ENCODE peak calls at places on chromosomes 4 and X, in four cellular contexts. One of them, this sample, is unnamed. For H3K36me3, the result is how much of the 10 kb centered on the place peaks cover.

GRCh38 chr4:7059673-7060072 is 8.2 kb downstream of the GRPEL1 start:
- DNase-seq in thyroid gland: no peak
- DNase-seq in lower lobe of right lung: no peak
- DNase-seq in CD4-positive, CD25-positive, alpha-beta regulatory T cell: no peak
- DNase-seq in this sample: no peak

GRCh38 chr4:71367546-71367945 is 28.7 kb downstream of the SLC4A4 start:
- DNase-seq in CD4-positive, CD25-positive, alpha-beta regulatory T cell: no peak
- DNase-seq in lower lobe of right lung: no peak
- DNase-seq in thyroid gland: no peak
- DNase-seq in this sample: no peak

GRCh38 chr4:174275101-174275500 is 8.4 kb downstream of the FBXO8 start:
- DNase-seq in thyroid gland: no peak
- DNase-seq in lower lobe of right lung: no peak
- DNase-seq in CD4-positive, CD25-positive, alpha-beta regulatory T cell: no peak
- DNase-seq in this sample: no peak

GRCh38 chrX:31036895-31037294 is 34.9 kb downstream of the FTHL17 start:
- DNase-seq in lower lobe of right lung: peak
- DNase-seq in CD4-positive, CD25-positive, alpha-beta regulatory T cell: no peak
- DNase-seq in thyroid gland: peak
- DNase-seq in this sample: no peak

GRCh38 chrX:16804923-16805464 is 18.7 kb downstream of the TXLNG start:
- DNase-seq in lower lobe of right lung: no peak
- DNase-seq in thyroid gland: no peak
- DNase-seq in CD4-positive, CD25-positive, alpha-beta regulatory T cell: no peak
- DNase-seq in this sample: no peak

GRCh38 chrX:69305333-69306062 is 140.2 kb upstream of the PJA1 start:
- DNase-seq in lower lobe of right lung: no peak
- DNase-seq in thyroid gland: peak
- DNase-seq in CD4-positive, CD25-positive, alpha-beta regulatory T cell: no peak
- DNase-seq in this sample: no peak

GRCh38 chrX:53093177-53093655 is 726 bp upstream of the KANTR start:
- DNase-seq in lower lobe of right lung: peak
- DNase-seq in CD4-positive, CD25-positive, alpha-beta regulatory T cell: peak
- DNase-seq in thyroid gland: peak
- DNase-seq in this sample: peak

GRCh38 chrX:68671221-68671620 is 23.8 kb downstream of the STARD8 start:
- DNase-seq in thyroid gland: no peak
- DNase-seq in lower lobe of right lung: no peak
- DNase-seq in CD4-positive, CD25-positive, alpha-beta regulatory T cell: no peak
- DNase-seq in this sample: no peak

GRCh38 chr4:42965326-42965725 is 72.8 kb downstream of the GRXCR1 start:
- DNase-seq in thyroid gland: peak
- DNase-seq in lower lobe of right lung: no peak
- DNase-seq in CD4-positive, CD25-positive, alpha-beta regulatory T cell: no peak
- DNase-seq in this sample: no peak

GRCh38 chr4:108342325-108342986 is 173.7 kb upstream of the LEF1 start:
- DNase-seq in thyroid gland: no peak
- DNase-seq in CD4-positive, CD25-positive, alpha-beta regulatory T cell: no peak
- DNase-seq in lower lobe of right lung: no peak
- DNase-seq in this sample: no peak

GRCh38 chr4:40200881-40201797 is 4.3 kb downstream of the RHOH start:
- DNase-seq in CD4-positive, CD25-positive, alpha-beta regulatory T cell: no peak
- DNase-seq in thyroid gland: no peak
- DNase-seq in lower lobe of right lung: no peak
- DNase-seq in this sample: peak
- H3K4me3 ChIP-seq in CD4-positive, CD25-positive, alpha-beta regulatory T cell: peak
- H3K4me3 ChIP-seq in thyroid gland: no peak
- H3K4me3 ChIP-seq in lower lobe of right lung: peak
- H3K4me3 ChIP-seq in this sample: peak

GRCh38 chr4:39910064-39910463 is 67.6 kb downstream of the PDS5A start:
- DNase-seq in thyroid gland: no peak
- DNase-seq in CD4-positive, CD25-positive, alpha-beta regulatory T cell: no peak
- DNase-seq in lower lobe of right lung: no peak
- DNase-seq in this sample: no peak
- H3K36me3 ChIP-seq in thyroid gland: under half
- H3K36me3 ChIP-seq in CD4-positive, CD25-positive, alpha-beta regulatory T cell: half or more
- H3K36me3 ChIP-seq in lower lobe of right lung: half or more
- H3K36me3 ChIP-seq in this sample: under half

DNA sequence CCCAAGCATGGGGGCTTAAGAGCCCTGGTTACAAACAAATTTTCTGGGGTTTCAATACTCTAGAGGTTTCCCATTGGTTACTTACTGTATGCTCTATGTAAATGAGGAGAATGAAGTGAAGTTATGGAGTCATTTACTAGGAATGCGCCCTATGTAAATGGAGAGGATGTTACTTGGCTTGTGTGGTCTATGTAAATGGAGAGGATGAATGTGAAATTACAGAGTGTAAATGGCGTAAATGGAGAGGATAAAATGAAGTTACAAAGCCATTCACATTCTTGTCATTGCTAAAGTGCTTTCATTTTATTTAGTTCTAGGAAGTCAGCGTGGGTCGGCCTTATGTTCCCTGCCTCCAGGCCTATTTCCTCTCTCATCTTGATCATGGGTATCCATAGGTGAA is 810.5 kb upstream of the ADGRL3 start:
- DNase-seq in lower lobe of right lung: no peak
- DNase-seq in thyroid gland: no peak
- DNase-seq in CD4-positive, CD25-positive, alpha-beta regulatory T cell: no peak
- DNase-seq in this sample: no peak
- H3K4me3 ChIP-seq in lower lobe of right lung: no peak
- H3K4me3 ChIP-seq in thyroid gland: no peak
- H3K4me3 ChIP-seq in CD4-positive, CD25-positive, alpha-beta regulatory T cell: no peak
- H3K4me3 ChIP-seq in this sample: no peak

GRCh38 chrX:47216393-47216925 is 2.0 kb upstream of the CDK16 start:
- DNase-seq in CD4-positive, CD25-positive, alpha-beta regulatory T cell: no peak
- DNase-seq in lower lobe of right lung: no peak
- DNase-seq in thyroid gland: no peak
- DNase-seq in this sample: no peak
- H3K36me3 ChIP-seq in CD4-positive, CD25-positive, alpha-beta regulatory T cell: under half
- H3K36me3 ChIP-seq in lower lobe of right lung: under half
- H3K36me3 ChIP-seq in thyroid gland: under half
- H3K36me3 ChIP-seq in this sample: under half

DNA sequence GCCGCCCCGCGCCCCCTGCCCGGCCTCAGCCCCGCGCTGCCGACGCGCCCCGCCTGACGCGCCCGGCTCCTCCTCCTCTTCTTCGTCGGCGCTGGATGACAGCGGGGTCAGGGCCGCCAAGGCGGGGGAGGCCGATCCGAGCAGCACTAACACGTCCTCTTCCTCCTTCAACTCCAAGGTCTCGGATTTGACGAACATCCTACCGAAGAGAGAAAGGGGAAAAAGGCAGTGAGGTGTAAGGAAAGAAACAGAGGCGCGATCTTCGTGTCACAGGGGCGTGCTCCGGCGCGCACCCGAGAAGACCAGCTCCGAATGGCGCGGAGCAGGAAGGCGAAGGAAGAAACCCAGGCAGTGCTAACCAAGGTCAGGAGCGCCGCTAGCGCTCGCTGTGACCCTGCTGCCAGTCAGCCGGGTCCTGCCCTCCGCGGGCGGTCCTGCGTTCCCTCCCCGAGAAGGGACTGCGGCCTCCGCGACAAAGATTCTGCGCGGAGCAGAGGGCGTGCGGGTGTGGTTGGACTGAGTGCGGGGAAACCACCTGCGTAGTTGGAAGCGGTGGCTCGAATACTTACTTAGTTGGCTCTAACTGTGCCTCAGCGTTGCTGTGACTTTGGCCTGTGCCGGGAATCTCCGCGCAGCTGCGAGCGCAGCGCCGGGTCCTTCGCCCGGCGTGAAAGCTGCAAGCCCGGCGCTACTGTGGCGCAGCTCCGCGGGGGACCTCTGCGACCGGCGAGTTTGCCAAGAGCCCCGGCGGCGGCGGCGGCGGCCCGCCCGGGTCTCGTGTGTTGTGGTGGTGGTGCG is 503 bp downstream of the NEUROG2 start:
- DNase-seq in CD4-positive, CD25-positive, alpha-beta regulatory T cell: peak
- DNase-seq in thyroid gland: peak
- DNase-seq in lower lobe of right lung: no peak
- DNase-seq in this sample: peak
- H3K4me3 ChIP-seq in CD4-positive, CD25-positive, alpha-beta regulatory T cell: peak
- H3K4me3 ChIP-seq in thyroid gland: peak
- H3K4me3 ChIP-seq in lower lobe of right lung: peak
- H3K4me3 ChIP-seq in this sample: peak

GRCh38 chr4:67635331-67635730 is 65.6 kb downstream of the UBA6 start:
- DNase-seq in thyroid gland: no peak
- DNase-seq in lower lobe of right lung: no peak
- DNase-seq in CD4-positive, CD25-positive, alpha-beta regulatory T cell: no peak
- DNase-seq in this sample: no peak
- H3K36me3 ChIP-seq in thyroid gland: under half
- H3K36me3 ChIP-seq in lower lobe of right lung: under half
- H3K36me3 ChIP-seq in CD4-positive, CD25-positive, alpha-beta regulatory T cell: half or more
- H3K36me3 ChIP-seq in this sample: under half

This sample was measured in GM06990.